ENCODE peak calls at places on chromosomes 11 and 22, in five cellular contexts. P is astrocyte of the spinal cord, A is nucleus accumbens, J is small intestine, L is uterus. K is an unnamed sample.

GRCh38 chr11:57485217-57486007 is 25.1 kb downstream of the RTN4RL2 start:
- DNase-seq in P (no peak), A (no peak), J (no peak), L (no peak), K (no peak)

GRCh38 chr11:8707541-8708270 is 25.1 kb downstream of the RPL27A start:
- DNase-seq in P (peak), A (peak), J (no peak), L (peak), K (no peak)

GRCh38 chr11:13120691-13121090 is 111.6 kb downstream of the RASSF10 start:
- DNase-seq in P (peak), A (no peak), J (no peak), L (no peak), K (no peak)

GRCh38 chr22:45877651-45878050 is 99.3 kb downstream of the WNT7B start:
- DNase-seq in P (no peak), A (no peak), J (no peak), L (peak), K (no peak)

GRCh38 chr11:131770801-131771200 is 400.4 kb downstream of the NTM start:
- DNase-seq in P (peak), A (no peak), J (no peak), L (no peak), K (no peak)

GRCh38 chr11:106216281-106216680 is 138.8 kb downstream of the AASDHPPT start:
- DNase-seq in P (peak), A (no peak), J (no peak), L (no peak), K (no peak)

GRCh38 chr11:332651-333480 is 12.2 kb upstream of the IFITM3 start:
- DNase-seq in P (no peak), A (no peak), J (no peak), L (no peak), K (no peak)

GRCh38 chr22:49201046-49201970 is 626.4 kb downstream of the BRD1 start:
- DNase-seq in P (no peak), A (no peak), J (no peak), L (peak), K (no peak)

K was measured in CD8-positive, alpha-beta T cell.